ENCODE peak calls at places on chromosomes 2 and 18, in ten cellular contexts. F is activated T-helper 1 cell treated with Interleukin-2 at 50 U/mL for 16 hours; D is NCI-H748 treated with DMSO at 0.1 percent for 48 hours; M is amygdala; Q is HS-27A; T is stimulated activated CD4-positive, alpha-beta T cell treated with anti-CD3 and anti-CD28 coated beads, TNF-alpha, amount 100 ng/mL, for 1 hour; A is cardiac fibroblast; K is brain microvascular endothelial cell; R is GM04504; W is HTR-8/SVneo. C is an unnamed sample.

GRCh38 chr2:118013724-118014491 is at the start of gene CCDC93:
- DNase-seq in F (peak; percentile 88), D (peak; percentile 54), M (peak; percentile 79), Q (peak; percentile 67), T (peak; percentile 80), A (peak; percentile 81), K (peak; percentile 69), R (peak; percentile 47), W (peak; percentile 98), C (peak; percentile 74)

GRCh38 chr2:227411320-227411989 is 23.7 kb upstream of the SCYGR1 start:
- DNase-seq in F (no peak), D (no peak), M (no peak), Q (no peak), T (peak; percentile 26), A (peak; percentile 65), K (peak; percentile 70), R (no peak), W (no peak), C (no peak)

GRCh38 chr2:26848336-26849055 is 564 bp downstream of the DPYSL5 start:
- DNase-seq in F (no peak), D (peak; percentile 44), M (no peak), Q (no peak), T (no peak), A (no peak), K (no peak), R (no peak), W (peak; percentile 43), C (no peak)

GRCh38 chr18:57331718-57332117 is 20.6 kb upstream of the ST8SIA3 start:
- DNase-seq in F (no peak), D (no peak), M (no peak), Q (no peak), T (no peak), A (no peak), K (no peak), R (no peak), W (no peak), C (no peak)

GRCh38 chr18:28736951-28737350 is 560.0 kb upstream of the CDH2 start:
- DNase-seq in F (no peak), D (no peak), M (no peak), Q (no peak), T (no peak), A (peak; percentile 43), K (no peak), R (no peak), W (no peak), C (no peak)

GRCh38 chr2:107986278-107987217 is at the start of gene SLC5A7:
- DNase-seq in F (no peak), D (no peak), M (no peak), Q (no peak), T (no peak), A (no peak), K (no peak), R (no peak), W (no peak), C (no peak)

GRCh38 chr2:33118648-33119047 is 171.9 kb downstream of the LTBP1 start:
- DNase-seq in F (no peak), D (no peak), M (no peak), Q (no peak), T (no peak), A (no peak), K (no peak), R (no peak), W (no peak), C (no peak)

GRCh38 chr2:119548516-119549120 is 4.4 kb downstream of the CFAP221 start:
- DNase-seq in F (no peak), D (no peak), M (no peak), Q (no peak), T (no peak), A (no peak), K (no peak), R (no peak), W (no peak), C (no peak)

GRCh38 chr2:20188851-20189250 is 36.1 kb downstream of the SDC1 start:
- DNase-seq in F (no peak), D (no peak), M (no peak), Q (no peak), T (no peak), A (no peak), K (no peak), R (no peak), W (no peak), C (no peak)

GRCh38 chr2:221716434-221717303 is 144.6 kb upstream of the EPHA4 start:
- DNase-seq in F (no peak), D (peak; percentile 41), M (no peak), Q (no peak), T (no peak), A (peak; percentile 55), K (no peak), R (no peak), W (no peak), C (no peak)

GRCh38 chr2:235779444-235779896 is 285.6 kb downstream of the AGAP1 start:
- DNase-seq in F (peak; percentile 15), D (peak; percentile 59), M (no peak), Q (no peak), T (peak; percentile 35), A (peak; percentile 73), K (peak; percentile 51), R (peak; percentile 46), W (peak; percentile 77), C (peak; percentile 20)

GRCh38 chr18:29305516-29305915 is 1128.6 kb upstream of the CDH2 start:
- DNase-seq in F (no peak), D (no peak), M (no peak), Q (no peak), T (no peak), A (no peak), K (no peak), R (no peak), W (no peak), C (no peak)

GRCh38 chr18:6203791-6204190 is 210.9 kb downstream of the L3MBTL4 start:
- DNase-seq in F (no peak), D (no peak), M (no peak), Q (no peak), T (no peak), A (no peak), K (no peak), R (no peak), W (no peak), C (no peak)

GRCh38 chr2:207133493-207133861 is 32.3 kb downstream of the KLF7 start:
- DNase-seq in F (no peak), D (peak; percentile 91), M (no peak), Q (no peak), T (no peak), A (no peak), K (no peak), R (no peak), W (no peak), C (no peak)

GRCh38 chr2:150876201-150877085 is 385.2 kb downstream of the RBM43 start:
- DNase-seq in F (no peak), D (no peak), M (no peak), Q (no peak), T (no peak), A (peak; percentile 15), K (no peak), R (no peak), W (no peak), C (no peak)

C was measured in stimulated activated CD8-positive, alpha-beta memory T cell treated with anti-CD3 and anti-CD28 coated beads, Interleukin-12 subunit alpha, Interleukin-12 subunit beta, amount 100 ng/mL, for 1 hour.